ENCODE peak calls at places on chromosomes 1 and 21, in four cellular contexts. L, J, O and W are unnamed samples.

GRCh38 chr1:12113433-12114339 is 50.6 kb downstream of the TNFRSF8 start:
- DNase-seq in L (no peak), J (no peak), O (no peak), W (no peak)

GRCh38 chr1:21280482-21280881 is 9.8 kb downstream of the ECE1 start:
- DNase-seq in L (no peak), J (no peak), O (no peak), W (no peak)

GRCh38 chr1:38243106-38243505 is 196.5 kb upstream of the POU3F1 start:
- DNase-seq in L (peak; percentile 57), J (peak; percentile 51), O (peak; percentile 46), W (no peak)

GRCh38 chr1:62384276-62385005 is 52.4 kb upstream of the USP1 start:
- DNase-seq in L (no peak), J (no peak), O (peak; percentile 50), W (no peak)

GRCh38 chr1:169367096-169367685 is 406 bp downstream of the NME7 start:
- DNase-seq in L (no peak), J (peak; percentile 3), O (no peak), W (no peak)

GRCh38 chr1:50967416-50968020 is 2.5 kb upstream of the CDKN2C start:
- DNase-seq in L (no peak), J (no peak), O (no peak), W (no peak)

GRCh38 chr1:201214886-201215285 is 24.3 kb downstream of the IGFN1 start:
- DNase-seq in L (peak; percentile 55), J (no peak), O (no peak), W (no peak)

GRCh38 chr1:44256762-44257554 is 43.7 kb downstream of the DMAP1 start:
- DNase-seq in L (no peak), J (no peak), O (no peak), W (no peak)

GRCh38 chr1:27824411-27824810 is 6.2 kb upstream of the PPP1R8 start:
- DNase-seq in L (no peak), J (no peak), O (no peak), W (no peak)

GRCh38 chr1:55375617-55376258 is 160.6 kb upstream of the USP24 start:
- DNase-seq in L (peak; percentile 69), J (peak; percentile 75), O (peak; percentile 34), W (no peak)

GRCh38 chr1:33366766-33367487 is 46.0 kb upstream of the A3GALT2 start:
- DNase-seq in L (no peak), J (no peak), O (no peak), W (no peak)

GRCh38 chr1:153049211-153049610 is 8.1 kb downstream of the SPRR2A start:
- DNase-seq in L (no peak), J (no peak), O (no peak), W (no peak)

GRCh38 chr1:107626075-107626796 is 338.7 kb downstream of the VAV3 start:
- DNase-seq in L (no peak), J (no peak), O (no peak), W (no peak)

GRCh38 chr1:211318881-211319280 is 7.8 kb upstream of the TRAF5 start:
- DNase-seq in L (no peak), J (no peak), O (no peak), W (no peak)

GRCh38 chr1:191977874-191978273 is 180.4 kb upstream of the RGS18 start:
- DNase-seq in L (no peak), J (no peak), O (no peak), W (no peak)

GRCh38 chr1:14842891-14843290 is 244.4 kb downstream of the KAZN start:
- DNase-seq in L (no peak), J (no peak), O (no peak), W (no peak)

GRCh38 chr1:76075188-76075489 is 593 bp downstream of the ST6GALNAC3 start:
- DNase-seq in L (no peak), J (no peak), O (no peak), W (no peak)

GRCh38 chr1:232986000-232986922 is 35.9 kb downstream of the NTPCR start:
- DNase-seq in L (peak; percentile 35), J (no peak), O (no peak), W (no peak)

GRCh38 chr1:180837025-180837424 is 75.7 kb upstream of the KIAA1614 start:
- DNase-seq in L (no peak), J (peak; percentile 80), O (no peak), W (no peak)

GRCh38 chr1:15757575-15758401 is 807 bp upstream of the FBLIM1 start:
- DNase-seq in L (peak; percentile 83), J (peak; percentile 77), O (no peak), W (no peak)

GRCh38 chr1:107480548-107480947 is 339.7 kb downstream of the NTNG1 start:
- DNase-seq in L (no peak), J (no peak), O (no peak), W (no peak)

GRCh38 chr21:25994758-25995163 is 175.8 kb downstream of the APP start:
- DNase-seq in L (no peak), J (no peak), O (no peak), W (no peak)

GRCh38 chr21:41767606-41768370 is 936 bp upstream of the RIPK4 start:
- DNase-seq in L (peak; percentile 79), J (peak; percentile 77), O (no peak), W (no peak)

GRCh38 chr1:53559854-53560571 is 100.8 kb downstream of the DMRTB1 start:
- DNase-seq in L (peak; percentile 30), J (no peak), O (no peak), W (no peak)

GRCh38 chr1:30332100-30333094 is 391.0 kb downstream of the MATN1 start:
- DNase-seq in L (peak; percentile 65), J (no peak), O (no peak), W (no peak)

GRCh38 chr1:73832276-73832825 is 365.6 kb downstream of the LRRIQ3 start:
- DNase-seq in L (no peak), J (no peak), O (no peak), W (no peak)

GRCh38 chr1:1916882-1917281 is 1.8 kb downstream of the CALML6 start:
- DNase-seq in L (peak; percentile 46), J (no peak), O (no peak), W (no peak)

GRCh38 chr1:48498096-48498791 is 26.2 kb upstream of the SPATA6 start:
- DNase-seq in L (peak; percentile 97), J (peak; percentile 91), O (peak; percentile 53), W (peak; percentile 83)

GRCh38 chr21:26795866-26796329 is 49.3 kb downstream of the ADAMTS1 start:
- DNase-seq in L (no peak), J (no peak), O (peak; percentile 67), W (peak; percentile 37)

GRCh38 chr1:238177351-238177750 is 286.6 kb upstream of the ZP4 start:
- DNase-seq in L (no peak), J (no peak), O (no peak), W (no peak)

GRCh38 chr1:204929487-204930185 is 59.0 kb downstream of the NFASC start:
- DNase-seq in L (peak; percentile 67), J (no peak), O (no peak), W (no peak)

GRCh38 chr1:149966405-149966804 is 29.7 kb upstream of the MTMR11 start:
- DNase-seq in L (no peak), J (no peak), O (no peak), W (no peak)

GRCh38 chr1:149962039-149962647 is 25.5 kb upstream of the MTMR11 start:
- DNase-seq in L (peak; percentile 78), J (peak; percentile 78), O (peak; percentile 50), W (no peak)

GRCh38 chr1:149962736-149963135 is 26.1 kb upstream of the MTMR11 start:
- DNase-seq in L (no peak), J (no peak), O (no peak), W (no peak)

GRCh38 chr1:149965440-149965839 is 28.8 kb upstream of the MTMR11 start:
- DNase-seq in L (no peak), J (no peak), O (no peak), W (no peak)

GRCh38 chr1:149963358-149963757 is 26.7 kb upstream of the MTMR11 start:
- DNase-seq in L (no peak), J (no peak), O (no peak), W (no peak)
- H3K27ac ChIP-seq in L (no peak overlapping the region), J (no peak overlapping the region), O (no peak overlapping the region), W (peak overlapping the region; percentile 69)

GRCh38 chr1:235657747-235658526 is 8.4 kb upstream of the GNG4 start:
- DNase-seq in L (no peak), J (no peak), O (no peak), W (no peak)

GRCh38 chr1:235669277-235669676 is 19.7 kb upstream of the GNG4 start:
- DNase-seq in L (peak; percentile 68), J (no peak), O (no peak), W (no peak)

GRCh38 chr1:235659186-235659771 is 9.7 kb upstream of the GNG4 start:
- DNase-seq in L (no peak), J (no peak), O (no peak), W (no peak)

GRCh38 chr1:235663628-235664027 is 14.0 kb upstream of the GNG4 start:
- DNase-seq in L (no peak), J (peak; percentile 47), O (no peak), W (no peak)
- H3K27ac ChIP-seq in L (no peak overlapping the region), J (no peak overlapping the region), O (no peak overlapping the region), W (no peak overlapping the region)

DNA sequence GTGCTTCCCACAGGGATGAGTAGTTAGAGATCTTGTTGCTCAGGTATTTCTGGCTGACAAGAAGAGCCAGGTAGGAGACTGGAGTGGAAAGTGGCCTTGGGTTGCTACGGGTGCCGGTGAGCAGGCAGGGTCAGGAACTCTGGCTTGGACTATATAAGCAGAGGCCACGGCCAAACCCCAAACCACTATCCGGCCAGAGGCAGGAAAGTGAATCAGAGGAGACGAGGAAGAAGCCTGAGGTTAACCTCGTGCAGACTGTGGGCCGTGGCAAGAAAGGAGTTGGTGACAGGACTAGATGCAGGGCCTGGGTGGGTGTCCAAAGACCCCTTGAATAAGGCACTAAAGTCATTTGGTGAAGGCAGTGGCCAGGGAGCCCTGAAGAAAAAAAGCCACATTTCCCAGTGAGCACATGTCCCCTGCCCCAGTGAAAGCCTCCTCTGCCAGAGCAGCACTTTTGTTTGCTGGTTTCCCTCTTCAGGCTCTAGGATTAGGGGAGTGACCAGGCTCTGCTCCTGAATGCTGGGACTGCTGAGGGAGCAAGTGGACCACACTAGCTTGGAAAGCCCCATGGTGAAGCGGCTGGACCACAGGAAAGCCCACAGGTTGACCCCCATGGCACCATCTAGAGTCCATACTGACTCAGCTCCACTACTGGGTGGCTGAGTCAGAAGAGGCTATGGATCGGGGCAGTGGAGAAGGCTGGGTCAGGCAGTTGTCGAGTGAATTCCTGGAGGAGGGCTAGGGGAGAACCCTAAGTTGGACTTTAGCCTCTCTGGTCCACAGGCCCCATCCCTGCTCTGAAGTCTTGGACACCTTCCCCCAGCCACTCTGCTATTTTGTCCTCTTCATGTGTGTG is 23.4 kb downstream of the CSF1 start:
- DNase-seq in L (no peak), J (no peak), O (no peak), W (no peak)
- H3K27ac ChIP-seq in L (no peak overlapping the region), J (no peak overlapping the region), O (no peak overlapping the region), W (peak overlapping the region; percentile 16)

DNA sequence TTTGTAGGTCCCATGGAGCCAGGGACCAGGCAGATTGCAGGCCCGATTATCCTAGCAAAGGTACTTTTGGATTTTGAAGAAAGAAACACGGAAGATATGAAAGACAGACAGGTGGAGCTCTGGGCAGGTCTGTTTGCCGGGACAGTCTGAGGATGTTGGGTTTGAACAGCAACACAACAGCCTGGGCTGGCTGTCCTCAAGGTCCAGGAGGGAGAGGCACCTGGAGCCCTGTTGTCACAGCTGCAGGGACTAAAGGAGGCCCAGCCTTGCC is 14.6 kb downstream of the H6PD start:
- DNase-seq in L (no peak), J (no peak), O (no peak), W (no peak)
- H3K27ac ChIP-seq in L (peak overlapping the region; percentile 11), J (no peak overlapping the region), O (no peak overlapping the region), W (peak overlapping the region; percentile 97)

GRCh38 chr1:13494712-13495111 is 19.1 kb downstream of the LRRC38 start:
- DNase-seq in L (no peak), J (no peak), O (no peak), W (no peak)
- H3K27ac ChIP-seq in L (no peak overlapping the region), J (no peak overlapping the region), O (no peak overlapping the region), W (no peak overlapping the region)